ENCODE peak calls at places on chromosomes 12 and 14, in five cellular contexts. P, M, R, W and D are unnamed samples.

GRCh38 chr12:40794087-40794486 is 101.8 kb downstream of the CNTN1 start:
- DNase-seq in M (no peak), R (no peak), P (no peak), W (no peak), D (no peak)

GRCh38 chr14:70879448-70879847 is 27.8 kb upstream of the PCNX1 start:
- DNase-seq in P (peak), M (no peak), W (no peak), R (no peak), D (no peak)

GRCh38 chr12:113097716-113098427 is 37.7 kb downstream of the RASAL1 start:
- DNase-seq in P (peak), R (no peak), W (peak), M (peak), D (no peak)

GRCh38 chr12:49000346-49000745 is 1.2 kb upstream of the DDN start:
- DNase-seq in P (no peak), R (no peak), M (no peak), W (no peak), D (no peak)

GRCh38 chr12:50845021-50845647 is 2.4 kb downstream of the TMPRSS12 start:
- DNase-seq in M (no peak), W (no peak), P (peak), R (no peak), D (no peak)

GRCh38 chr12:64890873-64891468 is 66.5 kb downstream of the TBC1D30 start:
- DNase-seq in M (peak), R (peak), P (peak), W (no peak), D (peak)

GRCh38 chr14:65723348-65723747 is 310.8 kb downstream of the FUT8 start:
- DNase-seq in W (no peak), P (no peak), R (no peak), M (no peak), D (no peak)

GRCh38 chr14:99947695-99948094 is 117.5 kb upstream of the EVL start:
- DNase-seq in R (no peak), M (no peak), P (no peak), W (no peak), D (no peak)

GRCh38 chr12:109544955-109545531 is 28.3 kb downstream of the MMAB start:
- DNase-seq in P (peak), R (no peak), M (peak), W (no peak), D (no peak)

GRCh38 chr14:105117257-105117646 is 51.3 kb downstream of the JAG2 start:
- DNase-seq in R (no peak), M (no peak), P (no peak), W (no peak), D (no peak)

GRCh38 chr12:114360485-114360884 is 45.5 kb downstream of the TBX5 start:
- DNase-seq in R (no peak), P (no peak), M (no peak), W (no peak), D (no peak)

GRCh38 chr12:114355389-114356088 is 50.4 kb downstream of the TBX5 start:
- DNase-seq in R (no peak), W (no peak), P (peak), M (no peak), D (no peak)
- TF ChIP-seq CTCF in R (no peak), W (no peak), P (peak), M (no peak), D (no peak)

GRCh38 chr14:74302634-74303569 is at the start of gene ABCD4:
- DNase-seq in W (peak), P (peak), R (peak), M (peak), D (peak)
- TF ChIP-seq CTCF in W (no peak), P (peak), R (peak), M (peak), D (peak)

GRCh38 chr12:12975322-12976077 is 23.5 kb upstream of the GPRC5D start:
- DNase-seq in W (no peak), M (no peak), R (peak), P (peak), D (peak)
- TF ChIP-seq CTCF in W (no peak), M (peak), R (peak), P (peak), D (peak)

DNA sequence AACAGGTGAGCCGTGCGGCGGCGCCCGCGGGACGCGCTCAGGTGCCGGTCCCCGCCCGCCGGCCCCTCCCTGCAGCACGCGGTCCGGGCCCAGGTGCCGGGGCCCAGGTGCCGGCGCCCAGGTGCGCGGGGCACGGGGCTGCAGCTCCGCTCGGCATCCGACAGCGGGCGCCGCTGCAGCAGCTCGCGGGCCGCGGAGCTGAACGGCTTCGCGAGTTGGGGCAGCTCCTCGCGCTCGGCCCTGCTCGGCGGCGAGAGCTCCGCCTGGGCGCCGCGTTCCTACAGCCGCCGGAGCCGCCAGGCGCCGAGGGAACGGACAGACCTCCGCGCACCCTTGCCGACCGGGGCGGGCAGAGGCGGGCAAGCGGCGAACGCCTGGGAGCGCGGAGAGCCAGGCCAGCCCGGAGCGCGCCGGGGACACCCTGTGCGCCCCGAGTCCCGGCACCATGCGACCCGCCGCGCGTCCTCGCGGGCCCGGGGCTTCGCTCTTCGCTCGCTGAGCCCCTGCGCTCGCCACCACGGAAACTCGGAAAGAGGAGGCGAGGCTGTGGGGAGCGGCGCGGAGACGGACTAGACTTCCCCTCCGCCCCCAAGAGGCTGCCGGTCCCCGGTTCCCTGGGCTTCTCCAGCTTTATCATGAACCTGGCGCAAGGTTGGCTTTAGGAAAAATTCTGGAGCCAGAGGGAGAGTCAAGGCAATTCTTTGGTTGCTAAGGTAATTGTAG is at the start of gene RGS6:
- DNase-seq in R (no peak), W (peak), M (peak), P (peak), D (peak)
- TF ChIP-seq CTCF in R (peak), W (no peak), M (no peak), P (no peak), D (peak)

DNA sequence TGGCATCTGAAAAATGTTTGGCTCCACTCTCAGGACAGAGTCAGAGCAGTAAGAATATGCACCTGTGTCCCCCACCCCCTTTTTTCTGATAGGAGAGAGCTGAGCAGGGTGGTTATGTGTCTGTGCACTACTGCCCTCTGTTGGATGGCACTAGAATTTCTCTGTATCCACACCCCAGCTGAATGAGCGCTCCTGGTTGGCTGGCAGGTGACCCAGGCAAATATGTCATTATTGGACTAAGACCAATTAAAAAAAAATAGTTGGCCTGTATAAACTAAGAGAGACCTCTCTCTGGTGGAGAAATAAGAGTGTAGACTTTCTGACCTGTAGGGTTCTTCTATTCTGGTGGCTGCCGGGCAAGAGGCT is 107.0 kb downstream of the PTCSC3 start:
- DNase-seq in P (peak), R (peak), M (peak), W (peak), D (peak)
- TF ChIP-seq CTCF in P (peak), R (peak), M (peak), W (peak), D (peak)

DNA sequence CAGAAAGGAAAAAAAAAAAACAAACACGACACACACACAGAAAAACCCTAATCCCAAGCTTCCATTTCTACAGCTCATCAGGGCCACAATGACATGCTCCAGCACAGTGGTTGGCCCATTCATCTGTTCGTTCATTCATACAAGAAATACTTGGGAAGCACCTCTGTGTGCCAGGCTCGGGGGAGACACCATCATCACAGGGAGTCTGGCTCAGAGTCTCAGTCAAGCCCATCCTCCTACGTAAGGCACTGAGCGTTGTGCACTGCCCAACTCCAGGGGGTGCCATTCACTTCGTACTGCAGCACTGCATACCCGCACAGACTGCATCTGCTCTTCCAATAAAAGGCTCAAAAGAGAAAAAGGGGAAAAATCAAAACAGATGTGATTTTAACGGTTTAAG is 15.3 kb downstream of the VPS37B start:
- DNase-seq in R (peak), W (no peak), M (no peak), P (peak), D (no peak)
- TF ChIP-seq CTCF in R (peak), W (no peak), M (peak), P (peak), D (peak)

DNA sequence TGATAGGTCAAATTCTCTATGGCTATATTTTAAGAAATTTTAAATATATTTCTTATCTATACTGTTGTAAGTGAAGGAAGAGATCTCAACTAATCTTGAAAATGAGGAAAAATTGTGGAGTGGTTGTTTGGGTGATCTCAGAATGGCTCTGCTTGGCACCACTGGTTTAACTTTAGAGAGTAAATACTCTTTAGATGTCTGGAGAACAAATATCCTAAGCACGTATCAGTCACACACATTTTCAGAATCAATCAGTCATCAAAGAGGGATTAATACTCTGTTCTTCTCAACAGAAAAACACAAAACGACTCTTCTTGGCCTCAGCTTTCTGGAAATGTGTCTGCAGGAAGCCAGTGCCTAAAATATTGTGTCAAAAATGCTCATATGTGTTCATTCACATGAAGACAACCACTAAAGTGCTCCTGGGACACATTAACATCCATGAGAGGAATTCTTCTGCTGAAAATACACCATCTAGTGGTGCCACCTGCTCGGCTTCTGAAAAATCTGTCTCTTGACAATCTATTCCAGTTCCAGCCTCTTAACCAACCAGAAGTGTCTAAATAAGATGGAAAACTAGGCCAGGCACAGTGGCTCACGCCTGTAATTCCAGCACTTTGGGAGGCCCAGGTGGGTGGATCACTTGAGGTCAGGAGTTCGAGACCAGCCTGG is 81.1 kb upstream of the CCDC198 start:
- DNase-seq in R (no peak), M (no peak), P (no peak), W (no peak), D (no peak)
- TF ChIP-seq CTCF in R (peak), M (no peak), P (no peak), W (no peak), D (no peak)

DNA sequence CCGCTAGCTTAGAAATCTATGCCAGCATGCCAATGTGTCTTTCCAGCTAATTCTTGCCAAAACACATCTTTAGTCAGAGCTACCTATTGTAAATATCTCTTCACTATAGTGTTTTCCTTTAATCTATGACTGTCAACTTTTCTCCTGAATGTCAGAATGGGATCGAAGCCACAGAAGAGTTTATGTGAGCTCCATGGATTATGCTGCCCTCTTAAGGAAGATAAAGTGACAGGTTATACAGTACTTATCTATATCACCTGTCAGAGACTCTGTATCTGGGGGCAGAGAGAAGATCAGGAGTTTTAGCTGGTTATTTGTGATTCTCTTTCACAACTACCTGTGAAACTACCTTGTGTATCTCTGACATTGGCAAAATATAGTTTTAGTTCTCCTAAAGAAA is 204.3 kb upstream of the SEL1L start:
- DNase-seq in R (no peak), M (no peak), P (no peak), W (no peak), D (no peak)
- TF ChIP-seq CTCF in R (no peak), M (no peak), P (no peak), W (no peak), D (no peak)

GRCh38 chr14:103286968-103287850 is 46.8 kb upstream of the EIF5 start:
- DNase-seq in W (no peak), M (no peak), R (no peak), P (no peak), D (no peak)

GRCh38 chr14:103282932-103283331 is 51.1 kb upstream of the EIF5 start:
- DNase-seq in R (no peak), M (no peak), P (no peak), W (no peak), D (no peak)

GRCh38 chr14:103286460-103286859 is 47.6 kb upstream of the EIF5 start:
- DNase-seq in W (no peak), M (no peak), P (no peak), R (no peak), D (no peak)

GRCh38 chr14:103283916-103284315 is 50.1 kb upstream of the EIF5 start:
- DNase-seq in M (no peak), P (no peak), W (no peak), R (no peak), D (no peak)

DNA sequence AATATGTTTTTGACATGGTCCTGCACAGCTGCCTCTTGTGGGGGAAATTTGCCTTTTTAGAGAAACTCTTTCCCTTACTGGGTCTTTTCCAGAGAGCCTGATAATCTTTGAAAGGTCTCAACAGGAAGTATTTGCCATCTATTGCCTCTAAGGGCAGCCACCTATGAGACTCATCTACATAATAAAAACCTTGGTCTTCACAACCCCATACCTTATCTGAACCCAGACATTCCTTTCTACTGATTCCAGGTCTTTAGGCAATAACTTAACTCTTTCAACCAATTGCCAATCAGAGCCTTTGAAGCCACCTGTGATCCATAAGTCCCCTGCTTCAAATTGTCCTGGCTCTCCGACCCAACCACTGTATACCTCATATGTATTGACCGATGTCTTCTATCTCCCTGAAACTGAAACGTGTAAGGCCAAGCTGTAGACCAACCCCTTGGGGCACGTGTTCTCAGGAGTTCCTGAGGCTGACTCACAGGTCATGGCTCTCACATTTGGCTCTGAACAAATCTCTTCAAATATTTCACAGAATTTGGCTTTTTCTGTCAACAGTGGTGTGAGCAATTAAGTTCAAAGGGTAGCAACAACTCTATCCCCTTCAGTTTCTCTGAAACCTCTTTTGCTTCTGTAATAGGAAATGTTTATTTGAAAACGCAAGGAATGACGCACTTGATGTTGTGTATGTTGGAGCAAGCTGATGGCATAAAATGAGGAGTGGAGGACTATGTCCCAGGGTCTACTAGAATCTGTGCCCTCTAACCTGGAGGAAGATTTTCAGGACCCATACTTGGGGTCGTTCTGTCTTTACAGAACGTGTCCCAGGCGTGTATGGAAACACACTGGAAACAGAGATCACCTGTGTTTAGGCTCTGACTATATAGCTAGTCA is 49.2 kb upstream of the EIF5 start:
- DNase-seq in P (peak), M (no peak), W (no peak), R (no peak), D (no peak)
- TF ChIP-seq CTCF in P (no peak), M (no peak), W (no peak), R (no peak), D (no peak)